ENCODE peak calls at places on chromosome 9, in four cellular contexts. Y is stomach, A is PC-3, Z is aorta. D is an unnamed sample.

GRCh38 chr9:69433426-69433825 is 108.4 kb downstream of the ENTREP1 start:
- DNase-seq in A (peak), Y (no peak), Z (no peak), D (no peak)

GRCh38 chr9:38335686-38336085 is 56.8 kb upstream of the ALDH1B1 start:
- DNase-seq in Z (no peak), A (no peak), Y (no peak), D (no peak)

GRCh38 chr9:2059131-2059929 is 44.2 kb downstream of the SMARCA2 start:
- DNase-seq in Y (no peak), Z (no peak), A (no peak), D (no peak)

GRCh38 chr9:124873664-124874063 is 11.7 kb downstream of the ARPC5L start:
- DNase-seq in A (no peak), Z (no peak), Y (no peak), D (no peak)

GRCh38 chr9:17627641-17628040 is 48.8 kb downstream of the SH3GL2 start:
- DNase-seq in A (peak), Y (no peak), Z (no peak), D (no peak)

GRCh38 chr9:12774861-12775367 is at the start of gene LURAP1L:
- DNase-seq in Z (no peak), A (peak), Y (peak), D (peak)

GRCh38 chr9:111691686-111692329 is 30.4 kb downstream of the GNG10 start:
- DNase-seq in A (peak), Y (no peak), Z (no peak), D (no peak)

GRCh38 chr9:7117676-7118561 is 360.1 kb downstream of the KDM4C start:
- DNase-seq in Y (no peak), A (peak), Z (no peak), D (no peak)

GRCh38 chr9:17742065-17742464 is 163.2 kb downstream of the SH3GL2 start:
- DNase-seq in A (peak), Y (no peak), Z (no peak), D (no peak)

GRCh38 chr9:98380065-98380681 is 124.7 kb upstream of the TBC1D2 start:
- DNase-seq in Y (no peak), Z (no peak), A (peak), D (no peak)

GRCh38 chr9:38292480-38292879 is 100.0 kb upstream of the ALDH1B1 start:
- DNase-seq in Y (no peak), Z (no peak), A (no peak), D (no peak)

GRCh38 chr9:4553951-4554381 is 63.7 kb downstream of the SLC1A1 start:
- DNase-seq in Z (no peak), A (peak), Y (no peak), D (peak)

GRCh38 chr9:34512131-34513078 is 10.4 kb downstream of the ENHO start:
- DNase-seq in A (no peak), Y (no peak), Z (no peak), D (no peak)

GRCh38 chr9:131010482-131011273 is 1.7 kb downstream of the LAMC3 start:
- DNase-seq in A (no peak), Z (no peak), Y (no peak), D (peak)
- H3K4me3 ChIP-seq in A (no peak), Z (no peak), Y (no peak), D (no peak)

DNA sequence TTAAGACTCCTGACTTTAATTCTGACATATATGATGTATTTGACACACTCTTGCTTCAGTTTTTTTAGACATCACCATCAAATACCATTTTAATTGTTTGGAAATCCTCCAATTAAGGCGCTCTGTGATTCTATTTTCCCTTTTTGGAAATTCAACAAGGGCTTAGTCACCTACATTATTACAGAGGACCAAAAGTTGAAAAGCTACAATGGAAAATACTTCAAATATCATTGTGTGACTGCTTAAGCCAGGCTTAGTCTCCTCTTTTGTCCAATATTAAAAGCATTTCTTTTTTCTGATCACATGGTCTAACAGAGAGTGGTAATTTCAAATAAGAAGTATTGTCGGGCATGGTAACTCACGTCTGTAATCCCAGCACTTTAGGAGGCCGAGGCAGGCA is 160.3 kb downstream of the CEMIP2 start:
- DNase-seq in Z (no peak), Y (no peak), A (no peak), D (no peak)
- H3K4me3 ChIP-seq in Z (no peak), Y (no peak), A (no peak), D (no peak)

GRCh38 chr9:127897194-127897692 is 2.2 kb downstream of the ST6GALNAC6 start:
- DNase-seq in Y (peak), A (no peak), Z (peak), D (peak)

GRCh38 chr9:127899200-127899943 is at the start of gene ST6GALNAC6:
- DNase-seq in Y (peak), Z (peak), A (peak), D (peak)

GRCh38 chr9:127898433-127899199 is 787 bp downstream of the ST6GALNAC6 start:
- DNase-seq in Z (peak), A (peak), Y (no peak), D (peak)

GRCh38 chr9:127895811-127896210 is 3.6 kb downstream of the ST6GALNAC6 start:
- DNase-seq in Z (no peak), A (no peak), Y (no peak), D (peak)

DNA sequence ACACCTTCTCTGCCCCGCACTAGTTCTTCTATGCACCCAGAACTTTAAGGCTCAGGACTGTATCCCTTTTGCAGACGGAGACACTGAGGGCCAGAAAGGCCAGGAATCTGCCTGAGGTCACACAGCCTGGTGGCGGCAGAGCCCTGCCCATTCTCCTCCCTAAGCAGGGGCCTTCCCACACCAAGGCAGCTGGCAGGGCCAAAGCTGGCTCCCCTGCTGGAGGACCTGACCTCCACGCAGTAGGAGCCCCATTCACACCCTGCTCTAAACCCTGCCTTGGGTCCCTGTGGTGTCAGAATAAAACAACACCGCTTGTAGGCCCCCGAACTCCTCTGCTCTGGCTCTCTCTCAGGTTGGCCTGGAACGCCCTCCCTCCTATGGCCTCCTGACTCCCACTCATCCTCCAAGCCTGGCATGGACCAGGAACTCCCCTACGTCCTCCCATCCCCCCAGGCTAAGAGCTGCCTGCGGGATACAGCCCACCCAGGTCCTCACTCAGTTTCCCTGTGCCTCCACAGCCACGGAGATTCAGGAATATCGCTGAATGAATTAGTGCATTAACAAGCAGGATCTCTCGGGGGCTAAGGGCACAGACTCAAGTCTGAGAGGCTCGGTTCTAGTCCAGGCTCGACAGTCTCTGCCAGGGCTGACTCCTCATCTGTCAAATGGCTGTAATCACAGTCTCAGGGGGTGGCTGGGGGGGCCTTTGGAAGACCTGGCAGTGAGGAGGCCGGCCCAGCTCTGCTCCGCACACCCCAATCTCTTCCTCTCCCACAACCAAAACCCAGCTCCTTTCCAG is 2.8 kb downstream of the ST6GALNAC6 start:
- DNase-seq in Y (no peak), Z (no peak), A (no peak), D (peak)
- H3K4me3 ChIP-seq in Y (peak), Z (no peak), A (no peak), D (peak)

DNA sequence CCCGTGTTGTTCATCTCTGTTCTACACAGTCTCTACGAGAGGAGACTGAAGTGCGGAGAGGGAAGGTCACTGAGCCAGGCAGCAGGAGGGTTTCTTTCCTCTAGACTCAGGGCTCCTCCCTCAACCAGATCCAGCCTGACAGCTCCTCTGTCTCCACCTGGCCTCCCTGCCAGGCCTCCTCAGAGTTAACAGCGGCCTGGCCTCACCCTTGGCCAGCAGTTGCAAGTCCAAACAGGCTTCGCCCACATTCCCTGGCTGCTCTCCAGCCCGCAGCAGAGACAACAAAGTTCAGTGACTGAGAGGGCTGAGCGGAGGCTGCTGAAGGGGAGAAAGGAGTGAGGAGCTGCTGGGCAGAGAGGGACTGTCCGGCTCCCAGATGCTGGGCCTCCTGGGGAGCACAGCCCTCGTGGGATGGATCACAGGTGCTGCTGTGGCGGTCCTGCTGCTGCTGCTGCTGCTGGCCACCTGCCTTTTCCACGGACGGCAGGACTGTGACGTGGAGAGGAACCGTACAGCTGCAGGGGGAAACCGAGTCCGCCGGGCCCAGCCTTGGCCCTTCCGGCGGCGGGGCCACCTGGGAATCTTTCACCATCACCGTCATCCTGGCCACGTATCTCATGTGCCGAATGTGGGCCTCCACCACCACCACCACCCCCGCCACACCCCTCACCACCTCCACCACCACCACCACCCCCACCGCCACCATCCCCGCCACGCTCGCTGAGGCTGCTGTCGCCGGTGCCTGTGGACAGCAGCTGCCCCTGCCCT is at the start of gene HRCT1:
- DNase-seq in Y (peak), Z (peak), A (peak), D (peak)
- H3K4me3 ChIP-seq in Y (peak), Z (no peak), A (peak), D (peak)

GRCh38 chr9:85258823-85259370 is 482.9 kb downstream of the AGTPBP1 start:
- DNase-seq in A (peak), Y (peak), Z (peak), D (peak)
- H3K4me3 ChIP-seq in A (no peak), Y (no peak), Z (no peak), D (no peak)

DNA sequence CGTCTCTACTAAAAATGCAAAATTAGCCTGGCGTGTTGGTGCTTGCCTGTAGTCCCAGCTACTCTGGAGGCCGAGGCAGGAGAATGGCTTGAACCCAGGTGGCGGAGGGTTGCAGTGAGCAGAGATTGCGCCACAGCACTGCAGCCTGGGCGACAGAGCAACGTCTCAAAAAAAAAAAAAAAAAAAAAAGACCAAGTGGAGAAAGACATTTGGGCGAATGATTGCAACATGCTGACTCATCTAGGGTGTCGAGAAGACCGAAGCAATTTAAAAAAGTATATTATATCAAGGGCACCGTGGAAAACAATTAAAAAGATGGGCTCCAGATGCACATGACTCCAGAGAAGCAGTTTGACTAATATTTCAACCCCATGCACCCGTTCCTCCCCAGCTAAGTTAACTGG is 9.2 kb downstream of the KLF4 start:
- DNase-seq in Z (no peak), A (peak), Y (no peak), D (peak)
- H3K4me3 ChIP-seq in Z (no peak), A (peak), Y (no peak), D (no peak)

GRCh38 chr9:14323083-14323968 is 9.4 kb upstream of the NFIB start:
- DNase-seq in Y (no peak), A (peak), Z (no peak), D (no peak)
- H3K4me3 ChIP-seq in Y (peak), A (peak), Z (peak), D (peak)

GRCh38 chr9:116717150-116717549 is 30.0 kb downstream of the TRIM32 start:
- DNase-seq in Y (no peak), Z (no peak), A (no peak), D (no peak)
- H3K4me3 ChIP-seq in Y (no peak), Z (no peak), A (no peak), D (no peak)

D was measured in right cardiac atrium.